ENCODE peak calls at places on chromosomes 4 and X, in five cellular contexts. V is H9, P is trophoblast cell, N is IMR-90, T is mesendoderm. Z is an unnamed sample.

GRCh38 chr4:119498520-119498919 is 130.1 kb downstream of the PDE5A start:
- DNase-seq in V (no peak), P (no peak), N (peak; percentile 59), T (peak; percentile 5), Z (peak; percentile 77)

GRCh38 chr4:65865489-65865888 is 195.2 kb upstream of the EPHA5 start:
- DNase-seq in V (no peak), P (no peak), N (no peak), T (peak; percentile 40), Z (peak; percentile 1)

GRCh38 chr4:101419324-101420135 is 72.2 kb upstream of the PPP3CA start:
- DNase-seq in V (no peak), P (no peak), N (peak; percentile 41), T (no peak), Z (peak; percentile 28)

GRCh38 chrX:2793752-2794151 is 35.0 kb upstream of the GYG2 start:
- DNase-seq in V (peak; percentile 51), P (no peak), N (no peak), T (no peak), Z (no peak)

GRCh38 chr4:80153800-80154546 is 43.3 kb upstream of the PRDM8 start:
- DNase-seq in V (no peak), P (no peak), N (peak; percentile 71), T (no peak), Z (no peak)

GRCh38 chrX:108139303-108139702 is 47.7 kb downstream of the ATG4A start:
- DNase-seq in V (peak; percentile 35), P (no peak), N (no peak), T (peak; percentile 3), Z (no peak)

GRCh38 chr4:183249854-183250253 is 70.2 kb downstream of the CLDN22 start:
- DNase-seq in V (no peak), P (no peak), N (peak; percentile 52), T (peak; percentile 58), Z (peak; percentile 59)

GRCh38 chr4:76526585-76526990 is 91.6 kb downstream of the SHROOM3 start:
- DNase-seq in V (no peak), P (no peak), N (no peak), T (peak; percentile 32), Z (no peak)

GRCh38 chrX:35046646-35047231 is 104.1 kb downstream of the FAM47B start:
- DNase-seq in V (no peak), P (no peak), N (no peak), T (no peak), Z (peak; percentile 20)

GRCh38 chr4:80185787-80186548 is 11.3 kb upstream of the PRDM8 start:
- DNase-seq in V (no peak), P (no peak), N (peak; percentile 35), T (peak; percentile 11), Z (peak; percentile 29)

GRCh38 chrX:19791562-19791961 is 95.8 kb downstream of the SH3KBP1 start:
- DNase-seq in V (no peak), P (no peak), N (peak; percentile 25), T (no peak), Z (peak; percentile 53)

GRCh38 chr4:123244233-123244632 is 152.4 kb upstream of the SPRY1 start:
- DNase-seq in V (no peak), P (no peak), N (peak; percentile 65), T (no peak), Z (peak; percentile 24)

GRCh38 chr4:147312376-147313046 is 168.4 kb upstream of the EDNRA start:
- DNase-seq in V (no peak), P (no peak), N (peak; percentile 81), T (peak; percentile 14), Z (peak; percentile 78)

GRCh38 chrX:136708348-136708747 is 60.4 kb downstream of the CD40LG start:
- DNase-seq in V (no peak), P (no peak), N (peak; percentile 13), T (no peak), Z (peak; percentile 12)

GRCh38 chr4:185144601-185145240 is 1.7 kb downstream of the SLC25A4 start:
- DNase-seq in V (no peak), P (no peak), N (no peak), T (no peak), Z (no peak)

GRCh38 chr4:184514121-184514988 is 40.0 kb upstream of the IRF2 start:
- DNase-seq in V (no peak), P (peak; percentile 35), N (peak; percentile 95), T (peak; percentile 26), Z (peak; percentile 85)

GRCh38 chrX:12370444-12371089 is 232.3 kb downstream of the FRMPD4 start:
- DNase-seq in V (no peak), P (peak; percentile 47), N (peak; percentile 94), T (peak; percentile 0), Z (peak; percentile 43)

GRCh38 chr4:9898596-9899345 is 117.3 kb downstream of the DRD5 start:
- DNase-seq in V (peak; percentile 90), P (peak; percentile 43), N (peak; percentile 16), T (peak; percentile 92), Z (no peak)

GRCh38 chrX:37800762-37801161 is 20.9 kb downstream of the CYBB start:
- DNase-seq in V (no peak), P (no peak), N (no peak), T (no peak), Z (no peak)

GRCh38 chrX:107677501-107677901 is 49.2 kb downstream of the PRPS1 start:
- DNase-seq in V (no peak), P (no peak), N (no peak), T (peak; percentile 58), Z (peak; percentile 83)

GRCh38 chrX:139826065-139827044 is 106.5 kb downstream of the ATP11C start:
- DNase-seq in V (no peak), P (no peak), N (peak; percentile 83), T (no peak), Z (peak; percentile 23)

GRCh38 chr4:3712112-3712805 is 53.9 kb upstream of the ADRA2C start:
- DNase-seq in V (no peak), P (no peak), N (no peak), T (no peak), Z (no peak)

GRCh38 chrX:14528629-14529287 is 578 bp upstream of the GLRA2 start:
- DNase-seq in V (peak; percentile 60), P (peak; percentile 31), N (peak; percentile 5), T (peak; percentile 70), Z (peak; percentile 26)

GRCh38 chr4:40842725-40843401 is 93.1 kb downstream of the NSUN7 start:
- DNase-seq in V (no peak), P (no peak), N (peak; percentile 6), T (peak; percentile 45), Z (peak; percentile 51)

GRCh38 chr4:3136454-3136853 is 62.0 kb downstream of the HTT start:
- DNase-seq in V (no peak), P (no peak), N (peak; percentile 21), T (no peak), Z (peak; percentile 33)

DNA sequence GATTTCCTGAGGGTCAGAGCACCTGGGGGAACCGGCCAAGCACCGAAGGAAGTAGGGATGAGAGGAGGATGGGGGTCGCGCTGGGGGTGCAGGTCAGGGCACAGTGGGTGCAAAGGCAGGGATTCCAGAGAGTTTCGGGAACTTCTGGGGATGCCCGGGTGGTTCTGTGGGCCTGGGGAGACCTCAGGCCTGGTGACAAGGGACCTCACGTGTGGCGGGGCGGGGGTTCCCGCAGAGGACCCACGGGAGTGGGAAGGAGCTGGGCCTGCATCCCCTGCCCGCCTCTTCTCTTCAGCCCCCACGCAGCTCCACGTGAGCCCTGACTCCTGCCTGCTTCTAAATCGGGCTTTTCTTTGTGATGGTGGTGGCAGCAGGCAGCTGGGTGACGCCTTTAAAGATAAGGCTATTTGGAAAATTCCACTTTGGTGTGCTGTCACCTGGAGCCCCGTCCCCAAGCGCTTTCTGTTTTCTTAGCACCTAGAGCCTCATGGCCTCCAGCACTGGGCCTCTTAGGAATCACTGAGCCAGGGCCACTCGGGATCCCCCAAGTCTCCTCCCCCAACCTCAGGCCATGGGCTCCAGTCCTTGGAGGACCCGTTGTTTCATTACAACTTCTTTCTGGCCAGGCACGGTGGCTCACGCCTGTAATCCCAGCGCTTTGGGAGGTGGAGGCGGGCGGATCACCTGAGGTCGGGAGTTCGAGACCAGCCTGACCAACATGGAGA is 7.1 kb upstream of the TBC1D14 start:
- DNase-seq in V (no peak), P (peak; percentile 52), N (no peak), T (peak; percentile 65), Z (no peak)
- H2BK5ac ChIP-seq in V (no peak overlapping the region), P (no peak overlapping the region), N (no peak overlapping the region), T (no peak overlapping the region), Z (no peak overlapping the region)

DNA sequence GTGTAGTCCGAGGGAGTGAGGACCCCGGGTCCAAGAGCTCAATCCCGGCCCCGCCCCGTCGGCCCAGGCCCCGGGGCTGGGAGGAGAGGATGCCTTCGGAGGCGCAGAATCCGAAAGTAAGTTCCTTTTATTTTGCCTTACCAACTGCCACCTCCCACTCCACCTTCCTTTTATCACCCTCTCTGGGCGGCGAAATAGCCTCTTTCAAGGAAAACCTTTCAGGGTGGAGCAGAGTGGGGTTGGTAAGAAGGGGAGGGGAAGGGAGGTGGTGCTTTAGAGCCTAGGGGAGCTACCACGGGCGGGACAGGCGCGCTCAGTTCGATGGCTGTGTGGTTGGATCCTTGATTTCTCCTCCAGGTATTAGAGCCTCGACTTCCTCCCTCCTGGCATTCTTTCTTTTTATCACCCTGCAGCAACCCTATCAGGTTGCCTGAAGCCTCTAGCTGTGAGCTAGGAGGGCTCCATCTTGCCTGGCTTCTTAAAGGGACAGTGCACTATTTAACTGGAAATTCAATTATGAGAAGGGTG is 191.2 kb downstream of the RRAGB start:
- DNase-seq in V (peak; percentile 34), P (peak; percentile 2), N (no peak), T (peak; percentile 77), Z (peak; percentile 4)
- H3K27me3 ChIP-seq in V (no peaks in the 10 kb centered on the region), P (no peaks in the 10 kb centered on the region), N (no peaks in the 10 kb centered on the region), T (no peaks in the 10 kb centered on the region), Z (no peaks in the 10 kb centered on the region)

DNA sequence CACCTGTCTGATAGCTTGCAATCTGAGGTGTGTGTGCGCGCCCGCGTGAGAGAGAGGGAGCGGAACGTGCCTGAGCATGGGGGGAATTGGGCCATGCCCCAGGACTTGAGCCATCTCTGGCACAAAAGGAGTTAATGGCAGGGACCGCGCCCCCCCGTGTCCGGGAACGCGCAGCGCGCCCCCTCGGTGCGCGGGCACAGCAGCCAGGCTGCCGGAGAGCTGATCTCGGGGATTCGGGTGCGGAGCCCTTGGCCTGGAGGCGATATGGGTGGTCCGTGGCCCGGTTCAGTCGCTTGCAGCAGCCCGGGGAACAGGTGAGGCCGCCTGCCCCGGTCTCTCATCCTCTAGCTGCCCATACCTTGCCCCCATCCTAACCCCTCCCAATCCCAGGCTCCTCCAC is at the start of gene NLGN3:
- DNase-seq in V (no peak), P (no peak), N (no peak), T (peak; percentile 6), Z (no peak)
- H2BK5ac ChIP-seq in V (no peak within 1 kb of the TSS), P (no peak within 1 kb of the TSS), N (no peak within 1 kb of the TSS), T (no peak within 1 kb of the TSS), Z (no peak within 1 kb of the TSS)

GRCh38 chr4:141518222-141518621 is 118.2 kb upstream of the IL15 start:
- DNase-seq in V (no peak), P (no peak), N (no peak), T (no peak), Z (no peak)
- H3K27me3 ChIP-seq in V (no peaks in the 10 kb centered on the region), P (no peaks in the 10 kb centered on the region), N (no peaks in the 10 kb centered on the region), T (no peaks in the 10 kb centered on the region), Z (no peaks in the 10 kb centered on the region)

GRCh38 chrX:69229436-69229835 is 64.2 kb upstream of the PJA1 start:
- DNase-seq in V (no peak), P (no peak), N (peak; percentile 77), T (no peak), Z (peak; percentile 66)

GRCh38 chrX:69221239-69222102 is 56.2 kb upstream of the PJA1 start:
- DNase-seq in V (peak; percentile 47), P (no peak), N (no peak), T (peak; percentile 33), Z (no peak)

GRCh38 chrX:69231903-69232302 is 66.7 kb upstream of the PJA1 start:
- DNase-seq in V (no peak), P (no peak), N (no peak), T (no peak), Z (no peak)

GRCh38 chrX:69222103-69223090 is 57.1 kb upstream of the PJA1 start:
- DNase-seq in V (peak; percentile 88), P (peak; percentile 10), N (peak; percentile 53), T (peak; percentile 86), Z (peak; percentile 61)

GRCh38 chrX:69226459-69227158 is 61.4 kb upstream of the PJA1 start:
- DNase-seq in V (no peak), P (no peak), N (no peak), T (no peak), Z (no peak)
- H2BK5ac ChIP-seq in V (no peak overlapping the region), P (no peak overlapping the region), N (no peak overlapping the region), T (no peak overlapping the region), Z (no peak overlapping the region)